ENCODE peak calls at places on chromosomes 2 and 18, in six cellular contexts. F is endodermal cell, Q is PC-3, U is fibroblast of lung, C is psoas muscle, D is cardiac muscle cell. N is an unnamed sample.

GRCh38 chr2:240412975-240413812 is 22.3 kb upstream of the GPC1 start:
- DNase-seq in C (no peak), U (no peak), Q (no peak), F (peak; percentile 29), D (no peak), N (peak; percentile 2)

GRCh38 chr18:21701621-21702020 is 3.0 kb downstream of the ABHD3 start:
- DNase-seq in D (no peak), Q (no peak), C (no peak), U (no peak), F (no peak), N (no peak)

GRCh38 chr18:76491801-76492668 is 3.0 kb downstream of the ZNF516 start:
- DNase-seq in C (peak; percentile 52), F (peak; percentile 79), U (peak; percentile 52), D (peak; percentile 48), Q (peak; percentile 6), N (no peak)

GRCh38 chr18:48816554-48816953 is 134.2 kb downstream of the SMAD7 start:
- DNase-seq in C (no peak), D (no peak), F (no peak), Q (no peak), U (no peak), N (no peak)

GRCh38 chr2:170488807-170489206 is 226.3 kb upstream of the SP5 start:
- DNase-seq in D (no peak), Q (no peak), F (no peak), C (no peak), U (no peak), N (no peak)

GRCh38 chr18:68177807-68178702 is 536.9 kb downstream of the TMX3 start:
- DNase-seq in D (peak; percentile 93), C (no peak), Q (peak; percentile 98), F (no peak), U (peak; percentile 99), N (no peak)

GRCh38 chr2:215796160-215796559 is 217.2 kb downstream of the MREG start:
- DNase-seq in Q (peak; percentile 82), C (no peak), F (no peak), D (peak; percentile 66), U (peak; percentile 89), N (no peak)

GRCh38 chr18:79614211-79615028 is 65.2 kb upstream of the CTDP1 start:
- DNase-seq in U (no peak), Q (no peak), F (peak; percentile 46), D (no peak), C (no peak), N (no peak)

GRCh38 chr2:222610746-222611145 is 45.1 kb downstream of the FARSB start:
- DNase-seq in D (peak; percentile 34), F (no peak), C (no peak), U (no peak), Q (no peak), N (no peak)

GRCh38 chr2:64354857-64355680 is 98.9 kb upstream of the LGALSL start:
- DNase-seq in Q (peak; percentile 90), D (peak; percentile 72), U (peak; percentile 92), C (no peak), F (no peak), N (no peak)

GRCh38 chr18:49241852-49242251 is 218.6 kb downstream of the DYM start:
- DNase-seq in U (peak; percentile 78), F (no peak), D (no peak), Q (no peak), C (no peak), N (no peak)

GRCh38 chr2:96876036-96876810 is 6.3 kb upstream of the SEMA4C start:
- DNase-seq in C (no peak), F (peak; percentile 73), D (no peak), Q (peak; percentile 68), U (peak; percentile 47), N (no peak)

GRCh38 chr18:34514238-34514637 is 195.9 kb upstream of the DTNA start:
- DNase-seq in U (peak; percentile 55), Q (peak; percentile 79), F (no peak), C (no peak), D (no peak), N (no peak)
- H3K27ac ChIP-seq in U (no peak overlapping the region), Q (peak overlapping the region; percentile 89), F (no peak overlapping the region), C (no peak overlapping the region), D (no peak overlapping the region), N (no peak overlapping the region)

GRCh38 chr2:55416826-55417568 is 2.7 kb downstream of the CCDC88A start:
- DNase-seq in D (no peak), Q (no peak), U (no peak), C (no peak), F (no peak), N (no peak)
- H3K4me3 ChIP-seq in D (peak overlapping the region; percentile 94), Q (peak overlapping the region; percentile 34), U (peak overlapping the region; percentile 89), C (peak overlapping the region; percentile 89), F (peak overlapping the region; percentile 92), N (no peak overlapping the region)

DNA sequence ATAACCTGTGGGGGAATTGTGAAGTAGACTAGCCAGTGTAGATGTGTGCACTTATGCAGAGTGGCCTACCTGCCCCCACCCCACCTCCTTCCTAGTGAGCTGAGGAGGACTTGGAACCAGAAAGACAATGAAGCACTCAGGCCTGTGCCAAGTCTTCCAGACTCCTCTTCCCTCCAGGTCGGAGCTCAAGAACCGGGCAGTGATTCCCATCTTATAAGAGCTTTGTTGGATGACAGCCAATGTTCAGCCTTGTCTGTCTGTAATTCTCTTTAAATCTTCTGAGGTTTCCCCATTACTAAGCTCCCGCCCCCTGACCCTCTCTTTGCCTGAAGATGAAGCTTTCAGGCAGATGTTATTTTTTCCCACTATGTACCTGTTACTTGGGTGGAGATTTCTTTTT is 121.0 kb downstream of the SMAD2 start:
- DNase-seq in D (peak; percentile 11), C (no peak), Q (no peak), F (no peak), U (no peak), N (no peak)
- TF ChIP-seq CTCF in D (no peak), C (no peak), Q (no peak), F (no peak), U (no peak), N (no peak)

GRCh38 chr2:150620371-150620770 is 132.9 kb upstream of the RND3 start:
- DNase-seq in F (no peak), Q (no peak), C (no peak), U (no peak), D (no peak), N (no peak)

GRCh38 chr2:150621800-150622199 is 134.3 kb upstream of the RND3 start:
- DNase-seq in Q (peak; percentile 93), F (no peak), U (peak; percentile 94), C (no peak), D (peak; percentile 54), N (no peak)

GRCh38 chr2:150619607-150620330 is 132.3 kb upstream of the RND3 start:
- DNase-seq in C (peak; percentile 18), Q (peak; percentile 86), F (no peak), D (peak; percentile 70), U (peak; percentile 82), N (no peak)

GRCh38 chr2:150618215-150618905 is 130.9 kb upstream of the RND3 start:
- DNase-seq in F (no peak), Q (no peak), U (peak; percentile 70), C (no peak), D (peak; percentile 43), N (no peak)

GRCh38 chr2:150620860-150621259 is 133.4 kb upstream of the RND3 start:
- DNase-seq in Q (peak; percentile 89), U (no peak), F (no peak), D (no peak), C (no peak), N (no peak)
- H3K27ac ChIP-seq in Q (peak overlapping the region; percentile 95), U (peak overlapping the region; percentile 70), F (no peak overlapping the region), D (no peak overlapping the region), C (peak overlapping the region; percentile 53), N (no peak overlapping the region)

DNA sequence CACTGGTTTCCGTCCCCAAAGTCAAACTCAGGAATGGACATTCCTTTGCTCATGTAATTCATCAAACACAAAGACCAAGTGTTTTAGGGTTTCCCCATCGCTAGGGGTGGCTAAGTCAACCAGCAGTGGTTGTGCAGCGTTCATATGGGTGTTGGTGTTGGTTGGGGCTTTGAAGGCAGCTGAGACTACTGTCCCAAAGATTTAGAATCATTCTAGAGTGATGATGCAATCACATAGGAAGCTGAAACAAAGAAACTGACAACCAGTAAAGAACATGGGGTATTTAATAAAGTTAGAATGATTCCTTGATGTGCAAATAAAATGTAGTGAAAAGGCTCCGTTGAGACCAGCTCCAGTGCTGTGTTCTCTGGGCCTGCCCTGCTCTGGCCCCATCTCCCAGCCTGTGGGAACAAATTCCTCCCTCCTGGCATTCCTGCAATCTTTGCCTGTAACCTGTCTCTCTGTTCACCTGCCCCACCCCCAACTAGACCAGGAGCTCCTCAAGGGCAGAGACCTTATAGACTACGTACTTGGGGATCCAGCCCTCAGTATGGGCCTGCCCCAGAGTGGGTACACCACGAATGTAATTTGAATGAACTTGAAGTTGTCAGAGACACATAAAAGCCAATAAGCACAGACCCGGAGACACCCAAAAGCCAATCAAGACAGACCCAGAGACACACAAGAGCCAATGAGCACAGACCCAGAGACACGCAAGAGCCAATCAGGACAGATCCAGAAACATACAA is 191.7 kb upstream of the TWIST2 start:
- DNase-seq in Q (no peak), U (no peak), C (no peak), D (no peak), F (no peak), N (no peak)
- H3K4me3 ChIP-seq in Q (no peak overlapping the region), U (no peak overlapping the region), C (no peak overlapping the region), D (no peak overlapping the region), F (no peak overlapping the region), N (no peak overlapping the region)

GRCh38 chr2:174798801-174799200 is 34.5 kb upstream of the CHRNA1 start:
- DNase-seq in F (peak; percentile 64), C (no peak), D (no peak), U (no peak), Q (no peak), N (no peak)
- TF ChIP-seq CTCF in F (peak; percentile 62), C (no peak), D (no peak), U (no peak), Q (no peak), N (no peak)

DNA sequence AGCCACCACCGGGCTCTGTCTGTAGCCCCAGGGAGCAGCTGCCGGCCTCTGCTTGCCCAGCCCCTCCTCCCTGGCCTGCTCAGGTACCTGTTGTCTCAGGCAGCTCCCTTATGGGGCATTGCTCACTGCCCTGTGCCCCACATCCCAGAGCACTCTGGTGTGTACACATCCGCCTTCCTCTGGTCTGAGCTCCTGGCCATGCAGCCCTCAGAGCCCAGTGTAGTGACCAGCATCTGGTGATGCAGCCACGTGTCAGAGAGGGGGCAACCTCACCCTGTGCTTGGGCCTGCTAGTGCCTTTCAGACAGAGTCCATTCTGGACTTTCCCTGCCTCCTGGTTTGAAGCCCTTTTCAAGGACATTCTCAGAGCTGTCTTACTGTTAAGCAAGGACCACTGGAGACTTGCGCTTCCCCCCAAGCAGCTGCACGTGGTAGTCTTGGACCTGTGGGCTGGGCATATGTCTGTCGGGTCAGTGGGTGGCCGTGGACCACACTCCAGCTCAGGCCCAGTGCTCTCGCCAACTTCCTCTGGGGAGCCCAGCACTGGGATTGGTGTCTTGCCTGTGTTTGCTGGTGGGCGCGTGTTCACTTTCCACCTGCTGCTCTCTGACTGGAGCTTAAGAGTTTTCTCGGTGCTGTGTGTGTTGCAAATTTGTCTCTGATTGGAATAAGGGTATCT is 30.7 kb downstream of the DGKD start:
- DNase-seq in F (peak; percentile 47), D (no peak), C (no peak), Q (peak; percentile 80), U (no peak), N (no peak)
- H3K27ac ChIP-seq in F (no peak overlapping the region), D (peak overlapping the region; percentile 88), C (no peak overlapping the region), Q (peak overlapping the region; percentile 85), U (no peak overlapping the region), N (peak overlapping the region; percentile 25)

N was measured in CD8-positive, alpha-beta T cell.